ENCODE peak calls at places on chromosomes 16 and 17, in seven cellular contexts. One of them, this sample, is unnamed.

GRCh38 chr16:76780556-76780955 is 410.4 kb upstream of the MON1B start:
- DNase-seq in effector memory CD4-positive, alpha-beta T cell: no peak
- DNase-seq in tibial nerve: no peak
- DNase-seq in heart left ventricle: no peak
- DNase-seq in transverse colon: no peak
- DNase-seq in stomach: no peak
- DNase-seq in H9: no peak
- DNase-seq in this sample: no peak

GRCh38 chr16:9138731-9139501 is 47.5 kb downstream of the HAPSTR1 start:
- DNase-seq in effector memory CD4-positive, alpha-beta T cell: peak; percentile 21
- DNase-seq in tibial nerve: peak; percentile 51
- DNase-seq in heart left ventricle: peak; percentile 73
- DNase-seq in transverse colon: peak; percentile 68
- DNase-seq in stomach: peak; percentile 67
- DNase-seq in H9: peak; percentile 89
- DNase-seq in this sample: peak; percentile 57

GRCh38 chr16:29815793-29816693 is at the start of gene PAGR1:
- DNase-seq in effector memory CD4-positive, alpha-beta T cell: peak; percentile 98
- DNase-seq in tibial nerve: peak; percentile 97
- DNase-seq in heart left ventricle: peak; percentile 99
- DNase-seq in transverse colon: peak; percentile 99
- DNase-seq in stomach: peak; percentile 98
- DNase-seq in H9: peak; percentile 99
- DNase-seq in this sample: peak; percentile 98

GRCh38 chr17:81712468-81713003 is 452 bp downstream of the SLC25A10 start:
- DNase-seq in effector memory CD4-positive, alpha-beta T cell: no peak
- DNase-seq in tibial nerve: no peak
- DNase-seq in heart left ventricle: no peak
- DNase-seq in transverse colon: peak; percentile 46
- DNase-seq in stomach: peak; percentile 37
- DNase-seq in H9: no peak
- DNase-seq in this sample: peak; percentile 55

GRCh38 chr16:31727553-31727952 is 146.1 kb upstream of the ZNF267 start:
- DNase-seq in effector memory CD4-positive, alpha-beta T cell: no peak
- DNase-seq in tibial nerve: no peak
- DNase-seq in heart left ventricle: no peak
- DNase-seq in transverse colon: no peak
- DNase-seq in stomach: no peak
- DNase-seq in H9: no peak
- DNase-seq in this sample: no peak

GRCh38 chr17:10398352-10398751 is 23.4 kb downstream of the MYH8 start:
- DNase-seq in effector memory CD4-positive, alpha-beta T cell: no peak
- DNase-seq in tibial nerve: no peak
- DNase-seq in heart left ventricle: no peak
- DNase-seq in transverse colon: no peak
- DNase-seq in stomach: no peak
- DNase-seq in H9: peak; percentile 79
- DNase-seq in this sample: no peak

GRCh38 chr16:49491111-49491670 is 117.6 kb downstream of the C16orf78 start:
- DNase-seq in effector memory CD4-positive, alpha-beta T cell: no peak
- DNase-seq in tibial nerve: no peak
- DNase-seq in heart left ventricle: no peak
- DNase-seq in transverse colon: no peak
- DNase-seq in stomach: no peak
- DNase-seq in H9: no peak
- DNase-seq in this sample: no peak

GRCh38 chr17:49193513-49194296 is 16.7 kb downstream of the GNGT2 start:
- DNase-seq in effector memory CD4-positive, alpha-beta T cell: no peak
- DNase-seq in tibial nerve: peak; percentile 62
- DNase-seq in heart left ventricle: peak; percentile 54
- DNase-seq in transverse colon: peak; percentile 70
- DNase-seq in stomach: peak; percentile 43
- DNase-seq in H9: peak; percentile 79
- DNase-seq in this sample: no peak

GRCh38 chr17:17416400-17417360 is 60.1 kb upstream of the MED9 start:
- DNase-seq in effector memory CD4-positive, alpha-beta T cell: no peak
- DNase-seq in tibial nerve: no peak
- DNase-seq in heart left ventricle: no peak
- DNase-seq in transverse colon: no peak
- DNase-seq in stomach: peak; percentile 58
- DNase-seq in H9: no peak
- DNase-seq in this sample: peak; percentile 30

GRCh38 chr17:27535178-27535928 is 79.1 kb downstream of the KSR1 start:
- DNase-seq in effector memory CD4-positive, alpha-beta T cell: no peak
- DNase-seq in tibial nerve: no peak
- DNase-seq in heart left ventricle: no peak
- DNase-seq in transverse colon: peak; percentile 39
- DNase-seq in stomach: no peak
- DNase-seq in H9: no peak
- DNase-seq in this sample: peak; percentile 92

GRCh38 chr17:80774146-80774545 is 217.5 kb upstream of the CHMP6 start:
- DNase-seq in effector memory CD4-positive, alpha-beta T cell: no peak
- DNase-seq in tibial nerve: no peak
- DNase-seq in heart left ventricle: no peak
- DNase-seq in transverse colon: no peak
- DNase-seq in stomach: no peak
- DNase-seq in H9: peak; percentile 24
- DNase-seq in this sample: no peak

GRCh38 chr17:3886776-3887175 is 6.1 kb downstream of the CAMKK1 start:
- DNase-seq in effector memory CD4-positive, alpha-beta T cell: no peak
- DNase-seq in tibial nerve: peak; percentile 39
- DNase-seq in heart left ventricle: peak; percentile 63
- DNase-seq in transverse colon: no peak
- DNase-seq in stomach: no peak
- DNase-seq in H9: no peak
- DNase-seq in this sample: peak; percentile 35

GRCh38 chr17:45091778-45092425 is 30.8 kb downstream of the NMT1 start:
- DNase-seq in effector memory CD4-positive, alpha-beta T cell: no peak
- DNase-seq in tibial nerve: no peak
- DNase-seq in heart left ventricle: no peak
- DNase-seq in transverse colon: no peak
- DNase-seq in stomach: no peak
- DNase-seq in H9: no peak
- DNase-seq in this sample: no peak

GRCh38 chr16:10126686-10127085 is 55.5 kb downstream of the GRIN2A start:
- DNase-seq in effector memory CD4-positive, alpha-beta T cell: no peak
- DNase-seq in tibial nerve: no peak
- DNase-seq in heart left ventricle: no peak
- DNase-seq in transverse colon: no peak
- DNase-seq in stomach: no peak
- DNase-seq in H9: no peak
- DNase-seq in this sample: no peak

GRCh38 chr16:85628651-85629050 is 15.5 kb downstream of the GSE1 start:
- DNase-seq in effector memory CD4-positive, alpha-beta T cell: no peak
- DNase-seq in tibial nerve: no peak
- DNase-seq in heart left ventricle: no peak
- DNase-seq in transverse colon: no peak
- DNase-seq in stomach: no peak
- DNase-seq in H9: no peak
- DNase-seq in this sample: no peak

GRCh38 chr17:64200080-64201042 is 62.7 kb downstream of the TEX2 start:
- DNase-seq in effector memory CD4-positive, alpha-beta T cell: no peak
- DNase-seq in tibial nerve: no peak
- DNase-seq in heart left ventricle: no peak
- DNase-seq in transverse colon: no peak
- DNase-seq in stomach: no peak
- DNase-seq in H9: no peak
- DNase-seq in this sample: peak; percentile 53

GRCh38 chr17:48460055-48460454 is 30.0 kb upstream of the SKAP1 start:
- DNase-seq in effector memory CD4-positive, alpha-beta T cell: no peak
- DNase-seq in tibial nerve: no peak
- DNase-seq in heart left ventricle: no peak
- DNase-seq in transverse colon: no peak
- DNase-seq in stomach: no peak
- DNase-seq in H9: no peak
- DNase-seq in this sample: no peak

DNA sequence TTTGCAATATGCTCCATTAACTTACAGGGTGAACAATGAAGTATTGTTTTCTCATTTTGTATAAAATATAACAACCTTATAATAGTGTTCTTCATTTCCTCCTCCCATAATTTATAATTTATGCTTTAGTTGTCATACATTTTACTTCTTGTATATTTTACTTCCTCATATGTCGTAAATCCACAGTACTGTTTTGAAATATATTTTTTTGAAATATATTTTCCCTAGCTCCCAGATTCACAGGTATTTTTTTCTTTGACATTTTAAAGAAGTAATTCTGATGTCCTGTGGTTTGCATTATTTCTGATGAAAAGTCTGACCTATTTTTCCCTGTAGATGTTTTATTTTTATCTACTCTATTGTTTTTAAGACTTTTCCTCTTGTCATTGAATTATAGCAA is 52.7 kb downstream of the VMP1 start:
- DNase-seq in effector memory CD4-positive, alpha-beta T cell: no peak
- DNase-seq in tibial nerve: no peak
- DNase-seq in heart left ventricle: no peak
- DNase-seq in transverse colon: no peak
- DNase-seq in stomach: no peak
- DNase-seq in H9: no peak
- DNase-seq in this sample: no peak
- H3K4me1 ChIP-seq in effector memory CD4-positive, alpha-beta T cell: no peaks in the 10 kb centered on the region
- H3K4me1 ChIP-seq in tibial nerve: no peaks in the 10 kb centered on the region
- H3K4me1 ChIP-seq in heart left ventricle: peaks cover 4% of the 10 kb centered on the region
- H3K4me1 ChIP-seq in transverse colon: peaks cover 10% of the 10 kb centered on the region
- H3K4me1 ChIP-seq in stomach: peaks cover 24% of the 10 kb centered on the region
- H3K4me1 ChIP-seq in H9: peaks cover 3% of the 10 kb centered on the region
- H3K4me1 ChIP-seq in this sample: peaks cover 4% of the 10 kb centered on the region

GRCh38 chr16:11259288-11259621 is 3.3 kb upstream of the SOCS1 start:
- DNase-seq in effector memory CD4-positive, alpha-beta T cell: no peak
- DNase-seq in tibial nerve: no peak
- DNase-seq in heart left ventricle: no peak
- DNase-seq in transverse colon: peak; percentile 47
- DNase-seq in stomach: no peak
- DNase-seq in H9: no peak
- DNase-seq in this sample: no peak

GRCh38 chr16:11256657-11257130 is 690 bp upstream of the SOCS1 start:
- DNase-seq in effector memory CD4-positive, alpha-beta T cell: no peak
- DNase-seq in tibial nerve: peak; percentile 44
- DNase-seq in heart left ventricle: peak; percentile 74
- DNase-seq in transverse colon: peak; percentile 70
- DNase-seq in stomach: peak; percentile 69
- DNase-seq in H9: peak; percentile 57
- DNase-seq in this sample: peak; percentile 69

GRCh38 chr16:11255737-11256656 is at the start of gene SOCS1:
- DNase-seq in effector memory CD4-positive, alpha-beta T cell: peak; percentile 84
- DNase-seq in tibial nerve: peak; percentile 73
- DNase-seq in heart left ventricle: peak; percentile 91
- DNase-seq in transverse colon: peak; percentile 88
- DNase-seq in stomach: peak; percentile 89
- DNase-seq in H9: peak; percentile 86
- DNase-seq in this sample: peak; percentile 83

GRCh38 chr16:11258553-11259287 is 2.7 kb upstream of the SOCS1 start:
- DNase-seq in effector memory CD4-positive, alpha-beta T cell: no peak
- DNase-seq in tibial nerve: peak; percentile 38
- DNase-seq in heart left ventricle: peak; percentile 52
- DNase-seq in transverse colon: peak; percentile 54
- DNase-seq in stomach: peak; percentile 83
- DNase-seq in H9: no peak
- DNase-seq in this sample: peak; percentile 79

DNA sequence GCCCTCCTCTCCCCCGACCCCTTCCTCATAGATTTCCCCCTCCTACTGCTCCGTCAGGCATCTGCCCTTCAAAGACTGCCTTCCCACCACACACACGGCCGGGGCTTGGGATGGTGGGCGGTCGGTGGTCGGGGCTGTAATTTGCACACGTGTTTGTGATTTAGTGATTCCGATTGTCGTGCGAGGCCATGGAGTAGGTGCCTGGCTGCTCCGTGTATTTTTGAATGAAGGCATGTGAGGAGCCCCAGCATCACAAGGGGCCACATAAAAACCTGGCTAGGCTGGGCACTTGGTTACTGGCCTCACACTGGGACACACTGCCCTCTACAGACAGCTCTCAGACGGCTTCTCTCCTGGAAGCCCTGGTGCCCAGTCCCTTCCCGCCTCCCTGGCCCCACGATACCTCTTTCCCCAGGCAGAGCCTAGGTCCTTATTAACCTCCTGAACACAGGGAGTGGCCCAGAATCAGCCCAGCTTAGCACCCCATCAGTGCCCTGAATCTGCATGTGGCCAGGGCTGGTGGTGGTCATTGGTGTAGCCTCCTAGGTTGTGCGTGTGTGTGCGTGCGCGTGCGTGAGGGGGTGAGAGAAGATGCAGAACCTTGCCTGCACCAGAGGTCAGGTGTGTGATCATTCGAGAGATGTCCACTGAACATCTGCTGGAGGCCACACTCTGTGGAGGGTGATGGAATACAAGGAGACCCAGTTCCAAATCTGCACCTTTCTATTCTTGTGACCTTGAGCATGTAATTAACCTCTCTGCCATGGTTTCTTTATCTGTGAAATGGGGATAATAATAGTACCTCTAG is 1.3 kb upstream of the SOCS1 start:
- DNase-seq in effector memory CD4-positive, alpha-beta T cell: no peak
- DNase-seq in tibial nerve: peak; percentile 86
- DNase-seq in heart left ventricle: peak; percentile 78
- DNase-seq in transverse colon: peak; percentile 86
- DNase-seq in stomach: peak; percentile 74
- DNase-seq in H9: peak; percentile 88
- DNase-seq in this sample: peak; percentile 88
- H3K4me1 ChIP-seq in effector memory CD4-positive, alpha-beta T cell: peaks cover 42% of the 10 kb centered on the region
- H3K4me1 ChIP-seq in tibial nerve: no peaks in the 10 kb centered on the region
- H3K4me1 ChIP-seq in heart left ventricle: peaks cover 36% of the 10 kb centered on the region
- H3K4me1 ChIP-seq in transverse colon: peaks cover 37% of the 10 kb centered on the region
- H3K4me1 ChIP-seq in stomach: peaks cover 57% of the 10 kb centered on the region
- H3K4me1 ChIP-seq in H9: peaks cover 5% of the 10 kb centered on the region
- H3K4me1 ChIP-seq in this sample: no peaks in the 10 kb centered on the region

GRCh38 chr16:79962962-79963361 is 362.4 kb upstream of the MAF start:
- DNase-seq in effector memory CD4-positive, alpha-beta T cell: no peak
- DNase-seq in tibial nerve: no peak
- DNase-seq in heart left ventricle: no peak
- DNase-seq in transverse colon: no peak
- DNase-seq in stomach: no peak
- DNase-seq in H9: no peak
- DNase-seq in this sample: no peak
- H3K4me1 ChIP-seq in effector memory CD4-positive, alpha-beta T cell: no peaks in the 10 kb centered on the region
- H3K4me1 ChIP-seq in tibial nerve: no peaks in the 10 kb centered on the region
- H3K4me1 ChIP-seq in heart left ventricle: no peaks in the 10 kb centered on the region
- H3K4me1 ChIP-seq in transverse colon: no peaks in the 10 kb centered on the region
- H3K4me1 ChIP-seq in stomach: no peaks in the 10 kb centered on the region
- H3K4me1 ChIP-seq in H9: no peaks in the 10 kb centered on the region
- H3K4me1 ChIP-seq in this sample: peaks cover 4% of the 10 kb centered on the region

GRCh38 chr16:2033057-2033911 is 6.6 kb downstream of the NHERF2 start:
- DNase-seq in effector memory CD4-positive, alpha-beta T cell: no peak
- DNase-seq in tibial nerve: peak; percentile 38
- DNase-seq in heart left ventricle: peak; percentile 84
- DNase-seq in transverse colon: peak; percentile 43
- DNase-seq in stomach: peak; percentile 64
- DNase-seq in H9: no peak
- DNase-seq in this sample: no peak

GRCh38 chr16:2034695-2035430 is 8.2 kb downstream of the NHERF2 start:
- DNase-seq in effector memory CD4-positive, alpha-beta T cell: no peak
- DNase-seq in tibial nerve: no peak
- DNase-seq in heart left ventricle: peak; percentile 28
- DNase-seq in transverse colon: no peak
- DNase-seq in stomach: no peak
- DNase-seq in H9: no peak
- DNase-seq in this sample: no peak

GRCh38 chr16:2030036-2030435 is 3.3 kb downstream of the NHERF2 start:
- DNase-seq in effector memory CD4-positive, alpha-beta T cell: no peak
- DNase-seq in tibial nerve: no peak
- DNase-seq in heart left ventricle: no peak
- DNase-seq in transverse colon: no peak
- DNase-seq in stomach: no peak
- DNase-seq in H9: no peak
- DNase-seq in this sample: no peak

GRCh38 chr16:2031081-2031577 is 4.4 kb downstream of the NHERF2 start:
- DNase-seq in effector memory CD4-positive, alpha-beta T cell: no peak
- DNase-seq in tibial nerve: no peak
- DNase-seq in heart left ventricle: peak; percentile 78
- DNase-seq in transverse colon: no peak
- DNase-seq in stomach: no peak
- DNase-seq in H9: no peak
- DNase-seq in this sample: no peak

GRCh38 chr16:2032285-2033056 is 5.8 kb downstream of the NHERF2 start:
- DNase-seq in effector memory CD4-positive, alpha-beta T cell: no peak
- DNase-seq in tibial nerve: no peak
- DNase-seq in heart left ventricle: peak; percentile 60
- DNase-seq in transverse colon: no peak
- DNase-seq in stomach: no peak
- DNase-seq in H9: no peak
- DNase-seq in this sample: no peak
- H3K4me1 ChIP-seq in effector memory CD4-positive, alpha-beta T cell: peaks cover under 1% of the 10 kb centered on the region
- H3K4me1 ChIP-seq in tibial nerve: no peaks in the 10 kb centered on the region
- H3K4me1 ChIP-seq in heart left ventricle: peaks cover 73% of the 10 kb centered on the region
- H3K4me1 ChIP-seq in transverse colon: peaks cover 49% of the 10 kb centered on the region
- H3K4me1 ChIP-seq in stomach: peaks cover 81% of the 10 kb centered on the region
- H3K4me1 ChIP-seq in H9: no peaks in the 10 kb centered on the region
- H3K4me1 ChIP-seq in this sample: no peaks in the 10 kb centered on the region

This sample was measured in small intestine.